ENCODE peak calls at places on chromosomes 13 and 19, in six cellular contexts. T is tibial nerve; D is brain microvascular endothelial cell; N is CD8-positive, alpha-beta memory T cell; U is IMR-90; S is uterus. L is an unnamed sample. For H3K27me3, the result is how much of the 10 kb centered on the place peaks cover.

GRCh38 chr13:30079501-30079900 is 227.8 kb downstream of the KATNAL1 start:
- DNase-seq in D (no peak), N (no peak), T (no peak), U (no peak), S (no peak), L (no peak)

GRCh38 chr19:49492573-49493411 is 3.4 kb upstream of the RPS11 start:
- DNase-seq in U (peak), S (no peak), D (no peak), T (no peak), N (no peak), L (peak)

GRCh38 chr19:55642153-55643002 is 1.1 kb upstream of the ZNF581 start:
- DNase-seq in N (no peak), T (no peak), S (no peak), D (no peak), U (no peak), L (peak)

GRCh38 chr13:113239357-113239756 is 29.9 kb downstream of the CUL4A start:
- DNase-seq in U (no peak), T (no peak), N (no peak), S (no peak), D (no peak), L (no peak)

GRCh38 chr19:54107876-54108490 is 5.3 kb downstream of the NDUFA3 start:
- DNase-seq in N (no peak), U (no peak), D (no peak), T (no peak), S (no peak), L (no peak)

GRCh38 chr19:7098701-7099596 is 29.4 kb downstream of the ZNF557 start:
- DNase-seq in T (peak), U (peak), S (peak), D (peak), N (peak), L (peak)

GRCh38 chr19:23957660-23958281 is 43.1 kb downstream of the ZNF726 start:
- DNase-seq in S (no peak), T (no peak), U (peak), D (peak), N (no peak), L (peak)

GRCh38 chr19:3808420-3809143 is 22.4 kb upstream of the MATK start:
- DNase-seq in T (no peak), N (no peak), U (no peak), S (no peak), D (no peak), L (no peak)

GRCh38 chr13:43785681-43786471 is 896 bp downstream of the ENOX1 start:
- DNase-seq in U (peak), D (peak), T (peak), N (no peak), S (peak), L (peak)

GRCh38 chr19:49637865-49638350 is 2.0 kb downstream of the RRAS start:
- DNase-seq in N (no peak), D (peak), U (peak), T (peak), S (peak), L (peak)

GRCh38 chr13:32624441-32624840 is 38.2 kb downstream of the PDS5B start:
- DNase-seq in U (peak), T (no peak), D (no peak), S (no peak), N (no peak), L (no peak)

GRCh38 chr19:16160445-16160942 is 12.8 kb downstream of the CIB3 start:
- DNase-seq in D (no peak), S (no peak), U (no peak), N (no peak), T (no peak), L (no peak)

GRCh38 chr19:19259741-19260140 is 13.4 kb downstream of the TM6SF2 start:
- DNase-seq in U (peak), N (no peak), D (peak), T (no peak), S (no peak), L (peak)

GRCh38 chr13:51231456-51231855 is 9.3 kb downstream of the FAM124A start:
- DNase-seq in T (no peak), S (no peak), D (no peak), U (no peak), N (no peak), L (no peak)

GRCh38 chr13:51229731-51230130 is 7.5 kb downstream of the FAM124A start:
- DNase-seq in S (no peak), D (no peak), N (no peak), T (no peak), U (no peak), L (no peak)

GRCh38 chr13:51225034-51225433 is 2.8 kb downstream of the FAM124A start:
- DNase-seq in S (no peak), N (no peak), T (no peak), U (no peak), D (no peak), L (no peak)

GRCh38 chr13:51230473-51231105 is 8.4 kb downstream of the FAM124A start:
- DNase-seq in T (peak), S (peak), U (peak), D (peak), N (no peak), L (no peak)

DNA sequence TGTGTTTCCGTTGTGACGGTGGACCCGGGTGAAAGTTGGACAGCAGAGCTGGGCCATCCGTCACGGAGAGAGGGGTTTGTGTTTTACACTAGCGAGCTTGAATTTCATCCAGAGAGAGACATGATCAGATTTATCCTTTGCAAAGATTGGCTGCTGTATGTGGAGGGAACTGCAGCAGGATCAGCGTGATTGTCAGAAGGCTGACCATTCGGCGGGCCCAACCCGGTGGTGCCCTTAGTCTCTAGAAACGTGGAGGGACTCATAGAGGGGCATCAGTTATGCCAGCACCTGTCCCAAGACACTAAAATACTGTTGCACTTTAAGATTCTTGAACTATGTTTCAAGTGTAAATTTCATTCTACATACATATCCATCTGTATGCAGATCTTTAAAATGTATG is 6.9 kb downstream of the FAM124A start:
- DNase-seq in T (no peak), S (no peak), D (no peak), U (no peak), N (no peak), L (no peak)
- H3K27me3 ChIP-seq in T (under half), S (under half), D (under half), U (under half), N (under half), L (under half)

GRCh38 chr13:49452725-49453457 is 8.8 kb downstream of the SETDB2 start:
- DNase-seq in D (no peak), S (no peak), U (no peak), T (no peak), N (no peak), L (no peak)

GRCh38 chr13:49454388-49455015 is 10.4 kb downstream of the SETDB2 start:
- DNase-seq in T (no peak), N (peak), U (peak), D (no peak), S (no peak), L (no peak)

GRCh38 chr13:49456156-49456555 is 12.1 kb downstream of the SETDB2 start:
- DNase-seq in D (no peak), N (no peak), T (no peak), S (no peak), U (peak), L (no peak)

GRCh38 chr13:49453465-49453864 is 9.4 kb downstream of the SETDB2 start:
- DNase-seq in T (no peak), D (no peak), N (no peak), U (no peak), S (no peak), L (no peak)

DNA sequence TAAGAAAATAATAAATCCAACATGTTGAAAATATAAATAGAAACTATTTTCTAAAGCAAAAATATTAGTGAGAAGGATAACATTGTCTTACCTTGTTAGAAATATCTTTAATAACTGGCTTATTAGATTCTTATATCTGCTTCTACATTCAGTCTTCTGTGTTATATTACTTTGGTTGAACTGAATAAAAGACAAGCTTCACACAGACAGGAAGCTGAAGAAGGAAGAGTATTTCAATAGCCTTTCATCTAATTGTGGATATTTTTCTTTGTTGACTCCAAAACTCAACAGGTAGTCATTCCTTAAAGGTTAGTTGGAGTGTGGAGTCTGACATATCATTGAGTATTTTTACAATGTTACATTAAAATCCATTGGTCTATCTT is 10.9 kb downstream of the SETDB2 start:
- DNase-seq in D (no peak), S (no peak), U (no peak), N (no peak), T (no peak), L (no peak)
- H3K27ac ChIP-seq in D (no peak), S (no peak), U (peak), N (no peak), T (no peak), L (no peak)

GRCh38 chr13:46522692-46523040 is 30.3 kb upstream of the LRCH1 start:
- DNase-seq in T (no peak), D (no peak), S (no peak), U (no peak), N (no peak), L (no peak)
- H3K27me3 ChIP-seq in T (under half), D (under half), S (under half), U (under half), N (under half), L (under half)

DNA sequence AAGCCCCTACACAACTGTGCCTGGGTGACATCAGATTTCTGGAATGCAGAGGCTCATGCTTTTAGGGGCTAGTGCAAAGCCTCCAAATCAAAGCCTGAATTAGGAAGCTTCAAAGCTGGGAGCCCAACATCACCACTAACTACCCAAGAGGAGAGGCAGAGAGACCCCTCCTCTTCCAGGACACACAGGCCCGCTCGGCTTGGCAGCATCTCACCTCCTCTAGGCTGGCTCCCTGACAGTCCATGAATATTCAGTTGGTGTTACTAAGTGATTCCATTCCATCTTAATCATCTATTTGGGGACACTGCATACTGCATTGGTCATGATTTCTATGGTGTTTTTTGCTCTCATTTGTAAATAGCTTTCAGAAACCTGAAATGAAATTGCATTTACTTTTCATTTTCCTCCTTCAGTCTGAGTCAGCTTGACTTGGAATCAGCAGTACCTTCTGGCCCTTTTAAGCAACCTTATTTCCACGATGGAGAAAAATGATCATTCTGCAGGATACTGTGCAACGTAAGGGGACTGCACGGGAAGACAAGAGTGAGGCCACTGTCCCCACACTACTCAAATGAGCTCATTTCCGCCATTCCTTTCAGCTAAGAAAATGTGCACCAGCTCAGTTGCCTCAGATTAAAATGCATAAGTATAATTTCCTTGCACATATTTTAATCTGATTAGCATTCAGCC is 219.8 kb downstream of the RFC3 start:
- DNase-seq in S (no peak), T (no peak), N (no peak), U (no peak), D (no peak), L (peak)
- H3K27ac ChIP-seq in S (no peak), T (no peak), N (no peak), U (no peak), D (no peak), L (peak)

DNA sequence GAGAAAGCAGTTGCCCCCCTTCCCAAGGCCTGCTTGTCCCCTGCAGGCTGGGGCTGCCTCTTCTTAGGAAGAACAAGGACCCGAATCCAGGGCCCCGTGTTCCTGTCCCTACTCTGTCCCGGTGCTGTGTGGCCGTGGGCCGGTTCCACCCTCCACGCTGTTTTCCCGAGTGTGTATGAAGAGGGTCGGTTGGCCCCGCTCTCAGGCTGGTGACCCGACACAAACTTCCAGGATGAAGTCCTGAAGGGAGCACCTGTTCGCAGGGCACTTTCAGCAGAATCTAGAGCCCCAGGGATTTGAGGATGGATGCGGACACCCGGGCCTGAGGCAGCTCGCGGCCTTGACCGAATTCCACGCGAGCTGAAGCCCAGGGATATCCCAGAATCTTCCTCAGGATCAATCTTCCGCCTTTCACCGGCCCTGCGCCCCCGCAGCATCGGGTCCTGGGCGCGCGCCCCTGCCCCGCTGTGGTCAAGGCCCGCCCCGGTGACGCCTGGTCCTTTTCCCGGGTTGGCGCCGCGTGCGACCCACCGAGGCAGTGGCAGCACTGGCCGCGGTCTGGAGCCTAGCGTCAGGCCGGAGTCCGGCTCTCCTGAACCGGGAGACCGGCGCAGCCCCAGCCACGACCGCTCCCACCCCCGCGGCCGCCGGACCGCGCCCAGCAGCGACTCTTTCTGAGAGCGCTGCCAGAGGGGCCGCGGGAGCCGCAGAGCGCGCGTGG is 528 bp upstream of the CHST8 start:
- DNase-seq in N (no peak), T (no peak), D (no peak), S (no peak), U (no peak), L (no peak)
- H3K27me3 ChIP-seq in N (under half), T (under half), D (half or more), S (under half), U (under half), L (under half)

DNA sequence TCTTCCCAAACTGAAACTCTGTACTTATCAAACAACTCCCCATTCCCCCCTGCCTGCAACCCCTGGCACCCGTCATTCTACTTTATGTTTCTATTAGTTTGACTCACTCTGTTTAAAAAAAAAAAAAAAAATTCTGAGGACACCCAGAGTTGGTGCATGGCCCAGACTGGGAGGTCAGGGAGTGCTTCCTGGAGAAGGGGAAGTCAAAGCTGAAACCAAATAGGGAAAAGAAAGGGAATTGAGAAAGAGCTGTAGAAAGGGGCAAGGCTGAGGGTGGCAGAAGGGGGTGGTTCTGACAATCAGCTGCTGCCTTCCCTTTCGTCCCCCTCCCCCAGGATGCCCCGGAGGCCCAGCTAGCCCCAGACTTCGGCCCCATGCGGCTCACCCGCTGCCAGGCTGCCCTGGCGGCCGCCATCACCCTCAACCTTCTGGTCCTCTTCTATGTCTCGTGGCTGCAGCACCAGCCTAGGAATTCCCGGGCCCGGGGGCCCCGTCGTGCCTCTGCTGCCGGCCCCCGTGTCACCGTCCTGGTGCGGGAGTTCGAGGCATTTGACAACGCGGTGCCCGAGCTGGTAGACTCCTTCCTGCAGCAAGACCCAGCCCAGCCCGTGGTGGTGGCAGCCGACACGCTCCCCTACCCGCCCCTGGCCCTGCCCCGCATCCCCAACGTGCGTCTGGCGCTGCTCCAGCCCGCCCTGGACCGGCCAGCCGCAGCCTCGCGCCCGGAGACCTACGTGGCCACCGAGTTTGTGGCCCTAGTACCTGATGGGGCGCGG is 9.0 kb upstream of the STRN4 start:
- DNase-seq in S (no peak), N (no peak), T (no peak), D (no peak), U (peak), L (no peak)
- H3K27ac ChIP-seq in S (no peak), N (no peak), T (peak), D (no peak), U (peak), L (no peak)

GRCh38 chr13:99981115-99982020 is at the start of gene ZIC2:
- DNase-seq in T (no peak), S (no peak), N (no peak), D (peak), U (no peak), L (peak)

GRCh38 chr13:99980201-99981114 is 1.1 kb upstream of the ZIC2 start:
- DNase-seq in S (peak), D (peak), N (peak), T (no peak), U (peak), L (peak)

GRCh38 chr13:99982741-99983400 is 1.3 kb downstream of the ZIC2 start:
- DNase-seq in U (no peak), T (no peak), D (no peak), N (no peak), S (no peak), L (no peak)

GRCh38 chr13:99983401-99984133 is 2.0 kb downstream of the ZIC2 start:
- DNase-seq in T (no peak), S (no peak), U (no peak), D (no peak), N (no peak), L (no peak)

DNA sequence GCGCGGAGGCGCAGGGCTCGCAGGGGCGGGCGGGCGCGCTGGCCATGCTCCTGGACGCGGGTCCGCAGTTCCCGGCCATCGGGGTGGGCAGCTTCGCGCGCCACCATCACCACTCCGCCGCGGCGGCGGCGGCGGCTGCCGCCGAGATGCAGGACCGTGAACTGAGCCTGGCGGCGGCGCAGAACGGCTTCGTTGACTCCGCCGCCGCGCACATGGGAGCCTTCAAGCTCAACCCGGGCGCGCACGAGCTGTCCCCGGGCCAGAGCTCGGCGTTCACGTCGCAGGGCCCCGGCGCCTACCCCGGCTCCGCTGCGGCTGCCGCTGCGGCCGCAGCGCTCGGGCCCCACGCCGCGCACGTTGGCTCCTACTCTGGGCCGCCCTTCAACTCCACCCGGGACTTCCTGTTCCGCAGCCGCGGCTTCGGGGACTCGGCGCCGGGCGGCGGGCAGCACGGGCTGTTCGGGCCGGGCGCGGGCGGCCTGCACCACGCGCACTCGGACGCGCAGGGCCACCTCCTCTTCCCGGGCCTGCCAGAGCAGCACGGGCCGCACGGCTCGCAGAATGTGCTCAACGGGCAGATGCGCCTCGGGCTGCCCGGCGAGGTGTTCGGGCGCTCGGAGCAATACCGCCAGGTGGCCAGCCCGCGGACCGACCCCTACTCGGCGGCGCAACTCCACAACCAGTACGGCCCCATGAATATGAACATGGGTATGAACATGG is 597 bp downstream of the ZIC2 start:
- DNase-seq in U (no peak), S (no peak), T (no peak), D (no peak), N (no peak), L (no peak)
- H3K27me3 ChIP-seq in U (half or more), S (half or more), T (half or more), D (under half), N (half or more), L (half or more)

DNA sequence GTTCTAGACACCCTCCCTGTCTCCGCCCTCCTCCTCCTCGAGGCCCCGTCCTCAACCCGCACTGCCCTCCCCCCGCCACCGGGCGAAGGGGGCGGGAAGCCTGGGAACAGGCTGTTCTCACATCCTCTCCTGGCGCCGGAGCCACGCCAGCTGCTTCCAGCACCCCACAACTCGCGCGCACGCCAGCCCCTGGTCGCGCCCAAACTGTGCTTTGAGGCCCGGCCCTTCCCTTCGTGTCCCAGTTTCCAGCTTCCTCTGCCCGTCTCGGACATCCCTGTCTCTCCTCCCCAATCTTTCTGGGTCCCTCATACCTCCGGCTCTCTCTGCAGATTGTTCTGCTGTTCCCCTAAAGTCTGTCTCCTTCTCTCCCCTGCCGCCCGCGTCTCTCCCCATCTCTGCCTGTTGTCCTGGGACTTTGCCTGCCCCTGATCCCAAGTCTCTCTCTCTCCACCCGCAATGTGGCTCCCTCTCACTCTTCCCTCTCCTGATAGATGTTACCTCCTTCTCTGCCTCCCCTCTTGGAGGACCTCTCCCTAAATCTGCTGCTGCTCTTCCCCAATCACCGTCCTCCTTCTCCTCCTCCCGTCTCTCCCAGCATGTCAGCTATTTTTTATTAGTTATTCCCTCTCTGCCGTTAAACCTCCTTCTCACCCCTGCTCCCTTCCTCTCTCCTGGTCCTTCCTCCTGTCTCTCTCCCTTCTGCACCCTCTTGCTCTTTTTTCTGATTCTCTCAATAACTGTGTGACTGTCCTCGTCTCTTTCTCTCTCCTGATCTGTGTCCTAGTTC is 14.2 kb downstream of the DPF1 start:
- DNase-seq in N (no peak), U (peak), D (no peak), T (peak), S (peak), L (no peak)
- H3K27ac ChIP-seq in N (no peak), U (peak), D (no peak), T (peak), S (peak), L (no peak)

L was measured in PC-3.